ENCODE peak calls at places on chromosomes 6 and 20, in four cellular contexts. One of them, this sample, is unnamed.

GRCh38 chr6:8803181-8803760 is 367.9 kb upstream of the SLC35B3 start:
- DNase-seq in H7: no peak
- DNase-seq in tibial nerve: no peak
- DNase-seq in body of pancreas: no peak
- DNase-seq in this sample: no peak

GRCh38 chr6:44269921-44270525 is at the start of gene TMEM151B:
- DNase-seq in body of pancreas: no peak
- DNase-seq in H7: peak
- DNase-seq in tibial nerve: no peak
- DNase-seq in this sample: no peak

GRCh38 chr6:32192608-32193039 is at the start of gene GPSM3:
- DNase-seq in H7: peak
- DNase-seq in tibial nerve: no peak
- DNase-seq in body of pancreas: no peak
- DNase-seq in this sample: no peak

GRCh38 chr6:49915035-49915434 is 48.7 kb upstream of the CRISP1 start:
- DNase-seq in body of pancreas: no peak
- DNase-seq in H7: no peak
- DNase-seq in tibial nerve: no peak
- DNase-seq in this sample: no peak

GRCh38 chr6:120198033-120198432 is 848.5 kb upstream of the MAN1A1 start:
- DNase-seq in body of pancreas: no peak
- DNase-seq in H7: no peak
- DNase-seq in tibial nerve: no peak
- DNase-seq in this sample: no peak

GRCh38 chr20:3222635-3223600 is 13.6 kb downstream of the ITPA start:
- DNase-seq in tibial nerve: no peak
- DNase-seq in H7: peak
- DNase-seq in body of pancreas: no peak
- DNase-seq in this sample: no peak

GRCh38 chr6:4466769-4467480 is 309.3 kb upstream of the CDYL start:
- DNase-seq in tibial nerve: no peak
- DNase-seq in body of pancreas: no peak
- DNase-seq in H7: no peak
- DNase-seq in this sample: no peak

GRCh38 chr6:115898246-115898645 is 162.4 kb downstream of the FRK start:
- DNase-seq in body of pancreas: no peak
- DNase-seq in H7: no peak
- DNase-seq in tibial nerve: no peak
- DNase-seq in this sample: peak

GRCh38 chr6:44104661-44105060 is 22.6 kb downstream of the MRPL14 start:
- DNase-seq in body of pancreas: no peak
- DNase-seq in H7: no peak
- DNase-seq in tibial nerve: no peak
- DNase-seq in this sample: no peak

GRCh38 chr6:6781172-6781876 is 192.8 kb downstream of the LY86 start:
- DNase-seq in body of pancreas: peak
- DNase-seq in tibial nerve: peak
- DNase-seq in H7: no peak
- DNase-seq in this sample: peak

GRCh38 chr20:18058661-18059467 is 1.1 kb upstream of the OVOL2 start:
- DNase-seq in tibial nerve: no peak
- DNase-seq in body of pancreas: peak
- DNase-seq in H7: peak
- DNase-seq in this sample: no peak

GRCh38 chr20:36487069-36487468 is 54.2 kb upstream of the MYL9 start:
- DNase-seq in tibial nerve: no peak
- DNase-seq in H7: no peak
- DNase-seq in body of pancreas: no peak
- DNase-seq in this sample: no peak

GRCh38 chr20:57136734-57137133 is 129.7 kb downstream of the BMP7 start:
- DNase-seq in tibial nerve: no peak
- DNase-seq in H7: no peak
- DNase-seq in body of pancreas: no peak
- DNase-seq in this sample: no peak

GRCh38 chr20:20089018-20089417 is 36.7 kb downstream of the CFAP61 start:
- DNase-seq in H7: no peak
- DNase-seq in body of pancreas: no peak
- DNase-seq in tibial nerve: no peak
- DNase-seq in this sample: no peak

GRCh38 chr20:49899551-49900383 is 15.6 kb downstream of the SPATA2 start:
- DNase-seq in H7: peak
- DNase-seq in tibial nerve: no peak
- DNase-seq in body of pancreas: no peak
- DNase-seq in this sample: no peak

GRCh38 chr20:26216025-26216424 is 519.4 kb upstream of the ZNF337 start:
- DNase-seq in H7: no peak
- DNase-seq in body of pancreas: no peak
- DNase-seq in tibial nerve: no peak
- DNase-seq in this sample: no peak

GRCh38 chr6:5630636-5631035 is 369.3 kb downstream of the FARS2 start:
- DNase-seq in body of pancreas: no peak
- DNase-seq in tibial nerve: no peak
- DNase-seq in H7: no peak
- DNase-seq in this sample: no peak

GRCh38 chr6:135870722-135871121 is 19.2 kb downstream of the PDE7B start:
- DNase-seq in body of pancreas: no peak
- DNase-seq in tibial nerve: no peak
- DNase-seq in H7: no peak
- DNase-seq in this sample: peak

GRCh38 chr6:797479-798077 is 104.6 kb upstream of the EXOC2 start:
- DNase-seq in tibial nerve: no peak
- DNase-seq in body of pancreas: peak
- DNase-seq in H7: peak
- DNase-seq in this sample: peak

GRCh38 chr6:33278392-33278741 is 1.4 kb downstream of the B3GALT4 start:
- DNase-seq in tibial nerve: no peak
- DNase-seq in H7: no peak
- DNase-seq in body of pancreas: no peak
- DNase-seq in this sample: no peak

GRCh38 chr20:57432874-57433491 is 41.8 kb downstream of the RBM38 start:
- DNase-seq in body of pancreas: no peak
- DNase-seq in tibial nerve: no peak
- DNase-seq in H7: peak
- DNase-seq in this sample: no peak

GRCh38 chr6:37182736-37183590 is 13.0 kb downstream of the PIM1 start:
- DNase-seq in tibial nerve: no peak
- DNase-seq in body of pancreas: no peak
- DNase-seq in H7: no peak
- DNase-seq in this sample: no peak

GRCh38 chr20:34621383-34622367 is 55.2 kb downstream of the PIGU start:
- DNase-seq in H7: no peak
- DNase-seq in tibial nerve: no peak
- DNase-seq in body of pancreas: no peak
- DNase-seq in this sample: no peak

GRCh38 chr6:161498359-161498758 is 224.5 kb upstream of the AGPAT4 start:
- DNase-seq in tibial nerve: no peak
- DNase-seq in body of pancreas: peak
- DNase-seq in H7: peak
- DNase-seq in this sample: peak

GRCh38 chr6:9007062-9007461 is 571.7 kb upstream of the SLC35B3 start:
- DNase-seq in tibial nerve: no peak
- DNase-seq in body of pancreas: no peak
- DNase-seq in H7: no peak
- DNase-seq in this sample: no peak

GRCh38 chr6:3566812-3567211 is 110.0 kb upstream of the SLC22A23 start:
- DNase-seq in tibial nerve: no peak
- DNase-seq in H7: no peak
- DNase-seq in body of pancreas: no peak
- DNase-seq in this sample: peak

GRCh38 chr6:129340983-129341382 is 369.0 kb downstream of the ARHGAP18 start:
- DNase-seq in body of pancreas: no peak
- DNase-seq in tibial nerve: no peak
- DNase-seq in H7: no peak
- DNase-seq in this sample: peak

GRCh38 chr6:37622639-37623038 is 75.0 kb downstream of the MDGA1 start:
- DNase-seq in body of pancreas: no peak
- DNase-seq in tibial nerve: no peak
- DNase-seq in H7: no peak
- DNase-seq in this sample: no peak

GRCh38 chr6:4017847-4018193 is 61.1 kb downstream of the FAM217A start:
- DNase-seq in H7: peak
- DNase-seq in tibial nerve: no peak
- DNase-seq in body of pancreas: no peak
- DNase-seq in this sample: no peak

GRCh38 chr6:145898376-145898775 is 65.8 kb downstream of the SHPRH start:
- DNase-seq in H7: no peak
- DNase-seq in tibial nerve: no peak
- DNase-seq in body of pancreas: no peak
- DNase-seq in this sample: no peak

GRCh38 chr6:156686429-156686939 is 90.7 kb upstream of the ARID1B start:
- DNase-seq in body of pancreas: peak
- DNase-seq in H7: peak
- DNase-seq in tibial nerve: peak
- DNase-seq in this sample: no peak

GRCh38 chr20:38144608-38145093 is 20.4 kb downstream of the TGM2 start:
- DNase-seq in H7: no peak
- DNase-seq in body of pancreas: no peak
- DNase-seq in tibial nerve: no peak
- DNase-seq in this sample: no peak

GRCh38 chr20:25076201-25076600 is 5.7 kb downstream of the VSX1 start:
- DNase-seq in body of pancreas: peak
- DNase-seq in tibial nerve: no peak
- DNase-seq in H7: no peak
- DNase-seq in this sample: no peak

GRCh38 chr6:34792605-34793500 is 970 bp downstream of the BLTP3A start:
- DNase-seq in tibial nerve: no peak
- DNase-seq in body of pancreas: peak
- DNase-seq in H7: peak
- DNase-seq in this sample: no peak

GRCh38 chr6:91653954-91654843 is 1067.3 kb upstream of the MAP3K7 start:
- DNase-seq in H7: peak
- DNase-seq in tibial nerve: no peak
- DNase-seq in body of pancreas: no peak
- DNase-seq in this sample: no peak

GRCh38 chr6:101268541-101268940 is 125.0 kb upstream of the GRIK2 start:
- DNase-seq in body of pancreas: no peak
- DNase-seq in tibial nerve: no peak
- DNase-seq in H7: no peak
- DNase-seq in this sample: no peak

GRCh38 chr6:25086500-25087091 is 150.8 kb upstream of the RIPOR2 start:
- DNase-seq in H7: no peak
- DNase-seq in tibial nerve: no peak
- DNase-seq in body of pancreas: no peak
- DNase-seq in this sample: no peak

GRCh38 chr6:109013551-109014101 is 81.0 kb downstream of the SESN1 start:
- DNase-seq in H7: no peak
- DNase-seq in tibial nerve: no peak
- DNase-seq in body of pancreas: no peak
- DNase-seq in this sample: no peak
- H3K4me3 ChIP-seq in H7: no peak
- H3K4me3 ChIP-seq in tibial nerve: no peak
- H3K4me3 ChIP-seq in body of pancreas: no peak
- H3K4me3 ChIP-seq in this sample: no peak

GRCh38 chr6:138592698-138593097 is 93.4 kb upstream of the NHSL1 start:
- DNase-seq in tibial nerve: no peak
- DNase-seq in body of pancreas: no peak
- DNase-seq in H7: no peak
- DNase-seq in this sample: no peak
- H3K4me3 ChIP-seq in tibial nerve: peak
- H3K4me3 ChIP-seq in body of pancreas: no peak
- H3K4me3 ChIP-seq in H7: no peak
- H3K4me3 ChIP-seq in this sample: peak

GRCh38 chr6:125918681-125919566 is 37.6 kb upstream of the HINT3 start:
- DNase-seq in H7: no peak
- DNase-seq in body of pancreas: peak
- DNase-seq in tibial nerve: no peak
- DNase-seq in this sample: peak
- H3K4me3 ChIP-seq in H7: no peak
- H3K4me3 ChIP-seq in body of pancreas: no peak
- H3K4me3 ChIP-seq in tibial nerve: peak
- H3K4me3 ChIP-seq in this sample: peak

DNA sequence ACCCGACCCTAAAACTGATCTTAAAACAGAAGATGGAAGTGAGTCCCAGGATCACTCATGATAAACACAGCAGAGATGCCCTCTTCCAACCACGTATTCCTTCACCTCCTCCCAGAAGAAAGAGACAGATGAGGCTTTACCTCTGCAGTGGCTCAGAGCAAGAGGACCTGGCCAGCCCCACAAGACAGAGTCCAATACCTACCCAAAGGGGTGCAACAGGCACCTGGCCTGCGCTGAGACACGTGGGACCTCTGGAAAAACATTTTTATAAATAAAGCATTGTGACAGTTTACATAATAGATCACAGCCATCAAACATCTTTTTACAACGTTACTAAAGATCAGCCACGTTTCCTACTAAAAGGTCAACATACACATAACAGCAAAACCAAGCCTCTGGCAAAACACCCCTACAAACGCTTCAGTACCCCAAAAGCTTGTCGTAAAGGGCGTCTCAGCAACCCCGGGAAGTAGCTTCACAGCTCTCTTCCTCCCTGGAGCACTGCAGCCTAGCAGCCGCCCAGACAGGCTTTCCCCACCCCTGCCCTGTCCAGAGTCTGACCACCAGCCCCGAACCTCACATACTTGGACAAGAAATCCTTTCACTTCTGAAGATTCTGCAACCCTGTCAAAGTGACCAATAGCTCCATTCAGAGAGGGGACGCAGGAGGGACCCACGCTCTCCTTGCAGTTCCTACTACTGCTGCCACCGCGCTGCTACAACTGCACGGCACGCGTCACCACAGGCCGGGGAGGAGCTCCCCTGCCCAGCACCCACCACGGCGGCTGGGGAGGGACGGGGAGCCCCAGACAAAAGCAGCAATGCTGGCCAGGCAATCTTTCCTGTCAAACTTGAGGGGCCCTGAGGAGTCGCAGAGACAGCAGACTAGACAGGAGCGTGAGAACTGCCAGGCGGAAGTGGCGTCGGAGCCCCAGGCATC is 2.8 kb downstream of the TAF4 start:
- DNase-seq in tibial nerve: no peak
- DNase-seq in H7: peak
- DNase-seq in body of pancreas: no peak
- DNase-seq in this sample: no peak
- H3K4me3 ChIP-seq in tibial nerve: peak
- H3K4me3 ChIP-seq in H7: no peak
- H3K4me3 ChIP-seq in body of pancreas: no peak
- H3K4me3 ChIP-seq in this sample: no peak